ENCODE peak calls at places on chromosomes 12 and 14, in nine cellular contexts. P is stomach, V is astrocyte of the cerebellum, X is A673, M is MM.1S, Q is tibial artery, S is neural progenitor cell, D is choroid plexus epithelial cell, O is astrocyte. B is an unnamed sample.
A peak's percentile ranks its signal among the peaks of the same experiment; 100 is the strongest.

GRCh38 chr12:67400742-67401141 is 131.6 kb downstream of the CAND1 start:
- DNase-seq in P (no peak), V (no peak), X (no peak), M (no peak), Q (no peak), S (no peak), D (no peak), O (no peak), B (no peak)

GRCh38 chr14:106200539-106201310 is 674.3 kb downstream of the TMEM121 start:
- DNase-seq in P (no peak), V (no peak), X (no peak), M (no peak), Q (no peak), S (no peak), D (no peak), O (no peak), B (no peak)

GRCh38 chr12:989051-989450 is 2.0 kb upstream of the ERC1 start:
- DNase-seq in P (no peak), V (no peak), X (no peak), M (no peak), Q (no peak), S (no peak), D (no peak), O (no peak), B (no peak)

GRCh38 chr14:55698051-55698450 is 118.0 kb downstream of the KTN1 start:
- DNase-seq in P (no peak), V (no peak), X (no peak), M (no peak), Q (no peak), S (no peak), D (no peak), O (no peak), B (no peak)

GRCh38 chr12:107704056-107704455 is 18.5 kb downstream of the PWP1 start:
- DNase-seq in P (no peak), V (no peak), X (no peak), M (no peak), Q (no peak), S (no peak), D (peak; percentile 17), O (peak; percentile 12), B (no peak)

GRCh38 chr14:79229383-79229875 is 981.9 kb downstream of the DIO2 start:
- DNase-seq in P (no peak), V (no peak), X (no peak), M (no peak), Q (no peak), S (peak; percentile 14), D (no peak), O (no peak), B (no peak)

GRCh38 chr14:102957222-102957621 is 34.8 kb downstream of the AMN start:
- DNase-seq in P (no peak), V (no peak), X (no peak), M (no peak), Q (no peak), S (no peak), D (no peak), O (peak; percentile 51), B (no peak)

GRCh38 chr12:47035459-47035858 is 44.0 kb upstream of the PCED1B start:
- DNase-seq in P (no peak), V (no peak), X (no peak), M (no peak), Q (no peak), S (no peak), D (peak; percentile 53), O (no peak), B (no peak)

GRCh38 chr12:115763376-115763775 is 514.1 kb downstream of the MED13L start:
- DNase-seq in P (no peak), V (no peak), X (no peak), M (no peak), Q (no peak), S (no peak), D (no peak), O (no peak), B (no peak)

GRCh38 chr12:126719886-126720666 is 1546.9 kb upstream of the TMEM132C start:
- DNase-seq in P (no peak), V (no peak), X (no peak), M (no peak), Q (no peak), S (peak; percentile 24), D (no peak), O (no peak), B (no peak)

GRCh38 chr12:19031032-19031431 is 98.5 kb upstream of the PLEKHA5 start:
- DNase-seq in P (no peak), V (peak; percentile 55), X (peak; percentile 5), M (no peak), Q (no peak), S (no peak), D (peak; percentile 70), O (peak; percentile 96), B (no peak)

GRCh38 chr12:64735447-64735846 is 23.8 kb downstream of the GNS start:
- DNase-seq in P (no peak), V (no peak), X (no peak), M (no peak), Q (no peak), S (no peak), D (no peak), O (no peak), B (no peak)

GRCh38 chr12:114835031-114835430 is 151.1 kb upstream of the TBX3 start:
- DNase-seq in P (no peak), V (peak; percentile 60), X (no peak), M (no peak), Q (no peak), S (no peak), D (peak; percentile 86), O (peak; percentile 63), B (no peak)

GRCh38 chr12:68097386-68097785 is 62.2 kb downstream of the IFNG start:
- DNase-seq in P (no peak), V (no peak), X (no peak), M (no peak), Q (no peak), S (no peak), D (no peak), O (no peak), B (no peak)

GRCh38 chr12:53746592-53747491 is 4.9 kb downstream of the CISTR start:
- DNase-seq in P (peak; percentile 95), V (peak; percentile 81), X (peak; percentile 94), M (peak; percentile 87), Q (peak; percentile 90), S (peak; percentile 96), D (peak; percentile 94), O (peak; percentile 70), B (peak; percentile 95)

GRCh38 chr12:94263905-94264655 is 115.7 kb downstream of the PLXNC1 start:
- DNase-seq in P (no peak), V (no peak), X (peak; percentile 43), M (no peak), Q (no peak), S (peak; percentile 42), D (peak; percentile 84), O (peak; percentile 62), B (no peak)

GRCh38 chr14:101087614-101088394 is 184.3 kb upstream of the RTL1 start:
- DNase-seq in P (peak; percentile 7), V (peak; percentile 57), X (no peak), M (no peak), Q (peak; percentile 38), S (no peak), D (peak; percentile 96), O (peak; percentile 40), B (no peak)

GRCh38 chr12:106149096-106149784 is 10.5 kb upstream of the NUAK1 start:
- DNase-seq in P (no peak), V (no peak), X (peak; percentile 22), M (peak; percentile 56), Q (no peak), S (peak; percentile 33), D (peak; percentile 61), O (no peak), B (peak; percentile 64)

GRCh38 chr14:37819155-37820015 is 224.0 kb downstream of the TTC6 start:
- DNase-seq in P (no peak), V (peak; percentile 60), X (no peak), M (no peak), Q (no peak), S (no peak), D (peak; percentile 94), O (peak; percentile 72), B (no peak)

GRCh38 chr12:53205747-53206146 is 1.3 kb downstream of the ITGB7 start:
- DNase-seq in P (peak; percentile 34), V (peak; percentile 70), X (no peak), M (peak; percentile 97), Q (no peak), S (no peak), D (peak; percentile 94), O (peak; percentile 82), B (no peak)

GRCh38 chr14:68816943-68817430 is 24.1 kb upstream of the ZFP36L1 start:
- DNase-seq in P (no peak), V (no peak), X (no peak), M (no peak), Q (no peak), S (no peak), D (no peak), O (no peak), B (no peak)
- TF ChIP-seq CTCF in P (no peak), V (no peak), X (no peak), M (no peak), Q (peak; percentile 7), S (no peak), D (no peak), O (no peak), B (no peak)

GRCh38 chr12:98838282-98838681 is 193.2 kb downstream of the APAF1 start:
- DNase-seq in P (no peak), V (peak; percentile 32), X (peak; percentile 30), M (no peak), Q (no peak), S (no peak), D (peak; percentile 62), O (peak; percentile 6), B (no peak)
- TF ChIP-seq CTCF in P (no peak), V (peak; percentile 66), X (peak; percentile 49), M (no peak), Q (peak; percentile 11), S (peak; percentile 55), D (peak; percentile 73), O (peak; percentile 43), B (no peak)

GRCh38 chr12:104805186-104805585 is 152.9 kb downstream of the SLC41A2 start:
- DNase-seq in P (no peak), V (peak; percentile 84), X (no peak), M (no peak), Q (no peak), S (no peak), D (peak; percentile 75), O (peak; percentile 92), B (no peak)
- TF ChIP-seq CTCF in P (no peak), V (no peak), X (no peak), M (no peak), Q (no peak), S (no peak), D (no peak), O (no peak), B (no peak)

GRCh38 chr12:31833541-31833840 is 104.7 kb upstream of the AMN1 start:
- DNase-seq in P (no peak), V (no peak), X (no peak), M (no peak), Q (no peak), S (no peak), D (no peak), O (peak; percentile 16), B (no peak)

GRCh38 chr12:31832740-31833540 is 104.1 kb upstream of the AMN1 start:
- DNase-seq in P (no peak), V (no peak), X (no peak), M (no peak), Q (no peak), S (no peak), D (no peak), O (no peak), B (no peak)

DNA sequence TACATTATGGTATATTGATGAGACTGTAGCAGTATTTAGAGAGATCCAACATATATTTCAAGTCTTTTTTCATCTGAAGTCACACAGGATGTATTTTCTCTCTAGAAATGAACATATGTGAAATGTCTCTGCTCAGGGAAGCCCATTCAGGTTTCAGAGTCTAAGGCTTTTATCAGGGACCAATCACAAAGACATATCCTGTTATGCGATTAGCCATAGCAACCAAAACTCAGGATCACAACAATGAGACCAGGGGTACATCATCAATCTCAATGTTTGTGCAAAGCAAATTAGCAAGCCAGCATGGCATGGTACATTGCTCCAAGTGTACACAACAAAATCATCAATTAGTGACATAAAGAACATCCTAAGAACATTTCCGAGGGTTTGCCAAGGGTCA is 99.2 kb upstream of the AMN1 start:
- DNase-seq in P (no peak), V (no peak), X (no peak), M (no peak), Q (no peak), S (no peak), D (no peak), O (no peak), B (no peak)
- TF ChIP-seq CTCF in P (no peak), V (no peak), X (no peak), M (no peak), Q (no peak), S (no peak), D (no peak), O (no peak), B (no peak)

B was measured in Calu3.